ENCODE peak calls at places on chromosomes 12 and 14, in seven cellular contexts. One of them, this sample, is unnamed.

GRCh38 chr12:111359231-111359913 is 9.5 kb downstream of the PHETA1 start:
- DNase-seq in GM12878: no peak
- DNase-seq in psoas muscle: no peak
- DNase-seq in kidney: no peak
- DNase-seq in endothelial cell of umbilical vein: no peak
- DNase-seq in lower leg skin: no peak
- DNase-seq in HFFc6: no peak
- DNase-seq in this sample: no peak

GRCh38 chr12:105978686-105979085 is 160.1 kb downstream of the NUAK1 start:
- DNase-seq in HFFc6: no peak
- DNase-seq in lower leg skin: no peak
- DNase-seq in kidney: no peak
- DNase-seq in GM12878: no peak
- DNase-seq in psoas muscle: no peak
- DNase-seq in endothelial cell of umbilical vein: no peak
- DNase-seq in this sample: no peak

GRCh38 chr14:75833326-75834020 is 148.3 kb downstream of the TGFB3 start:
- DNase-seq in psoas muscle: no peak
- DNase-seq in kidney: no peak
- DNase-seq in endothelial cell of umbilical vein: no peak
- DNase-seq in lower leg skin: no peak
- DNase-seq in HFFc6: peak
- DNase-seq in GM12878: no peak
- DNase-seq in this sample: no peak

GRCh38 chr12:65123435-65124063 is 2.4 kb upstream of the WIF1 start:
- DNase-seq in kidney: no peak
- DNase-seq in lower leg skin: no peak
- DNase-seq in GM12878: peak
- DNase-seq in psoas muscle: no peak
- DNase-seq in endothelial cell of umbilical vein: peak
- DNase-seq in HFFc6: peak
- DNase-seq in this sample: no peak

GRCh38 chr12:14167005-14167628 is 185.7 kb upstream of the GRIN2B start:
- DNase-seq in HFFc6: peak
- DNase-seq in GM12878: no peak
- DNase-seq in endothelial cell of umbilical vein: peak
- DNase-seq in lower leg skin: peak
- DNase-seq in psoas muscle: no peak
- DNase-seq in kidney: no peak
- DNase-seq in this sample: peak

GRCh38 chr14:41548666-41549065 is 58.0 kb upstream of the LRFN5 start:
- DNase-seq in kidney: no peak
- DNase-seq in lower leg skin: no peak
- DNase-seq in psoas muscle: no peak
- DNase-seq in endothelial cell of umbilical vein: no peak
- DNase-seq in GM12878: no peak
- DNase-seq in HFFc6: no peak
- DNase-seq in this sample: no peak

GRCh38 chr12:51217133-51217967 is 512 bp downstream of the POU6F1 start:
- DNase-seq in kidney: peak
- DNase-seq in lower leg skin: peak
- DNase-seq in HFFc6: no peak
- DNase-seq in endothelial cell of umbilical vein: peak
- DNase-seq in GM12878: no peak
- DNase-seq in psoas muscle: peak
- DNase-seq in this sample: peak

GRCh38 chr14:24817638-24818053 is 183.7 kb upstream of the GZMB start:
- DNase-seq in HFFc6: no peak
- DNase-seq in kidney: no peak
- DNase-seq in endothelial cell of umbilical vein: no peak
- DNase-seq in GM12878: no peak
- DNase-seq in lower leg skin: no peak
- DNase-seq in psoas muscle: no peak
- DNase-seq in this sample: peak

GRCh38 chr14:67396381-67396965 is 15.5 kb downstream of the PLEK2 start:
- DNase-seq in lower leg skin: no peak
- DNase-seq in kidney: no peak
- DNase-seq in psoas muscle: no peak
- DNase-seq in GM12878: no peak
- DNase-seq in HFFc6: peak
- DNase-seq in endothelial cell of umbilical vein: no peak
- DNase-seq in this sample: no peak

GRCh38 chr12:68451261-68452091 is 119.3 kb upstream of the MDM1 start:
- DNase-seq in GM12878: peak
- DNase-seq in psoas muscle: peak
- DNase-seq in endothelial cell of umbilical vein: peak
- DNase-seq in kidney: no peak
- DNase-seq in HFFc6: peak
- DNase-seq in lower leg skin: peak
- DNase-seq in this sample: no peak

GRCh38 chr14:65258391-65258790 is 154.1 kb upstream of the FUT8 start:
- DNase-seq in kidney: no peak
- DNase-seq in GM12878: no peak
- DNase-seq in HFFc6: peak
- DNase-seq in psoas muscle: no peak
- DNase-seq in lower leg skin: no peak
- DNase-seq in endothelial cell of umbilical vein: peak
- DNase-seq in this sample: no peak

GRCh38 chr12:120662879-120663278 is 22.5 kb downstream of the CABP1 start:
- DNase-seq in psoas muscle: no peak
- DNase-seq in endothelial cell of umbilical vein: no peak
- DNase-seq in GM12878: peak
- DNase-seq in HFFc6: no peak
- DNase-seq in kidney: peak
- DNase-seq in lower leg skin: no peak
- DNase-seq in this sample: no peak

GRCh38 chr14:77092676-77093075 is 5.4 kb upstream of the CIPC start:
- DNase-seq in psoas muscle: no peak
- DNase-seq in GM12878: no peak
- DNase-seq in endothelial cell of umbilical vein: no peak
- DNase-seq in HFFc6: no peak
- DNase-seq in lower leg skin: no peak
- DNase-seq in kidney: no peak
- DNase-seq in this sample: no peak

GRCh38 chr12:20144341-20144740 is 224.0 kb upstream of the PDE3A start:
- DNase-seq in lower leg skin: no peak
- DNase-seq in psoas muscle: no peak
- DNase-seq in endothelial cell of umbilical vein: no peak
- DNase-seq in kidney: no peak
- DNase-seq in HFFc6: no peak
- DNase-seq in GM12878: peak
- DNase-seq in this sample: no peak

GRCh38 chr12:132490481-132491348 is 764 bp downstream of the FBRSL1 start:
- DNase-seq in endothelial cell of umbilical vein: peak
- DNase-seq in psoas muscle: no peak
- DNase-seq in HFFc6: no peak
- DNase-seq in kidney: no peak
- DNase-seq in GM12878: no peak
- DNase-seq in lower leg skin: no peak
- DNase-seq in this sample: no peak

GRCh38 chr12:26100966-26101744 is 23.7 kb downstream of the BHLHE41 start:
- DNase-seq in lower leg skin: no peak
- DNase-seq in HFFc6: no peak
- DNase-seq in kidney: no peak
- DNase-seq in GM12878: no peak
- DNase-seq in psoas muscle: no peak
- DNase-seq in endothelial cell of umbilical vein: no peak
- DNase-seq in this sample: no peak

GRCh38 chr12:26101833-26102232 is 23.0 kb downstream of the BHLHE41 start:
- DNase-seq in psoas muscle: no peak
- DNase-seq in endothelial cell of umbilical vein: no peak
- DNase-seq in HFFc6: no peak
- DNase-seq in lower leg skin: no peak
- DNase-seq in kidney: no peak
- DNase-seq in GM12878: no peak
- DNase-seq in this sample: no peak

GRCh38 chr12:26091837-26092236 is 33.0 kb downstream of the BHLHE41 start:
- DNase-seq in GM12878: no peak
- DNase-seq in lower leg skin: no peak
- DNase-seq in endothelial cell of umbilical vein: no peak
- DNase-seq in psoas muscle: no peak
- DNase-seq in kidney: no peak
- DNase-seq in HFFc6: no peak
- DNase-seq in this sample: no peak

GRCh38 chr12:26092706-26093105 is 32.1 kb downstream of the BHLHE41 start:
- DNase-seq in lower leg skin: no peak
- DNase-seq in GM12878: no peak
- DNase-seq in psoas muscle: no peak
- DNase-seq in HFFc6: no peak
- DNase-seq in endothelial cell of umbilical vein: no peak
- DNase-seq in kidney: no peak
- DNase-seq in this sample: no peak

DNA sequence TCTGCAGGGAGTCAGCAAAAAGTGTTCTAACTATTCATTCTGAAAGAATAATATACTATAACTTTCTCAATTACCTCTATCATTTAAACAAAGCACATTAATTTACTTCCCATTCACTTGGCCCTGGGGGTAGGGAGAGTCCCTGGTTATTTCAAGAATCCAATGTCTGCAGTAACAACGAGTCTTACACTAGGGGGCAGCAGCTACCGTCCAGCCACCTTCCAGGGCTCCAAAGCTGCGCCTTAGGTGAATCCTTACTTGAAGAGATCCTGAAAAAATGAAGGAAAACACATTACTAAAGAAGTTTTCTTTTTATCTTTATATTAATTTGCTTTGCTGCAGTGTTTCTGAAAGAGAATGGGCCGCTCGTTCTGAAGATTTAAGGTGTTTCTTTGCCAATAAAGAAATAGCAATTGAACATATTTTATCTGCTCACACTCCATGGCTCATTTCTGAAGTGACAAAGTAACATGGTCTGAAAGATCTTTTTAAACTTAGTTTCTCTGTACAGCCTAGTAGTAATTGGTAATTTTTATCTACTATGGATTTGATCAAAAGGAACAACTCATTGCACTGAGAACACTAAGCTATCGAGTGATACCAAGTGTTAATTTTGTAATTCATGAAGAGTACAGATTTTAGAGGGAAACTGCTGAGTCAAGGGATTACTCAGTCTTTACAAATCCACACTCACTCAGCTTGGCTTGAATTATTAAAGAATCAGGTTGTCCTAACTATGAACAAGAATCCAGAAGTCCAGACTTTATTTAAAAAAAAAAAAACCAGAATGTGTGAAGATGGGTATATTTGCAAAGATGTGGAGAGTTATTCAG is 27.6 kb downstream of the BHLHE41 start:
- DNase-seq in lower leg skin: peak
- DNase-seq in HFFc6: peak
- DNase-seq in kidney: peak
- DNase-seq in GM12878: no peak
- DNase-seq in psoas muscle: peak
- DNase-seq in endothelial cell of umbilical vein: peak
- DNase-seq in this sample: peak
- TF ChIP-seq CTCF in lower leg skin: no peak
- TF ChIP-seq CTCF in HFFc6: peak
- TF ChIP-seq CTCF in kidney: peak
- TF ChIP-seq CTCF in GM12878: peak
- TF ChIP-seq CTCF in psoas muscle: peak
- TF ChIP-seq CTCF in endothelial cell of umbilical vein: peak
- TF ChIP-seq CTCF in this sample: peak

GRCh38 chr12:88782357-88782756 is 202.1 kb upstream of the KITLG start:
- DNase-seq in HFFc6: no peak
- DNase-seq in psoas muscle: no peak
- DNase-seq in endothelial cell of umbilical vein: peak
- DNase-seq in kidney: no peak
- DNase-seq in lower leg skin: no peak
- DNase-seq in GM12878: no peak
- DNase-seq in this sample: no peak
- TF ChIP-seq CTCF in HFFc6: no peak
- TF ChIP-seq CTCF in psoas muscle: no peak
- TF ChIP-seq CTCF in endothelial cell of umbilical vein: no peak
- TF ChIP-seq CTCF in kidney: no peak
- TF ChIP-seq CTCF in lower leg skin: no peak
- TF ChIP-seq CTCF in GM12878: no peak
- TF ChIP-seq CTCF in this sample: no peak

GRCh38 chr12:83040339-83040738 is 353.6 kb downstream of the TMTC2 start:
- DNase-seq in psoas muscle: no peak
- DNase-seq in kidney: no peak
- DNase-seq in HFFc6: no peak
- DNase-seq in lower leg skin: no peak
- DNase-seq in endothelial cell of umbilical vein: no peak
- DNase-seq in GM12878: no peak
- DNase-seq in this sample: no peak

GRCh38 chr12:83039413-83039812 is 352.7 kb downstream of the TMTC2 start:
- DNase-seq in kidney: no peak
- DNase-seq in GM12878: no peak
- DNase-seq in HFFc6: no peak
- DNase-seq in endothelial cell of umbilical vein: no peak
- DNase-seq in psoas muscle: no peak
- DNase-seq in lower leg skin: no peak
- DNase-seq in this sample: no peak

GRCh38 chr12:83040991-83041390 is 354.3 kb downstream of the TMTC2 start:
- DNase-seq in lower leg skin: no peak
- DNase-seq in kidney: no peak
- DNase-seq in GM12878: no peak
- DNase-seq in HFFc6: no peak
- DNase-seq in endothelial cell of umbilical vein: no peak
- DNase-seq in psoas muscle: no peak
- DNase-seq in this sample: no peak

GRCh38 chr12:83046019-83046418 is 359.3 kb downstream of the TMTC2 start:
- DNase-seq in kidney: no peak
- DNase-seq in GM12878: no peak
- DNase-seq in HFFc6: no peak
- DNase-seq in psoas muscle: no peak
- DNase-seq in endothelial cell of umbilical vein: no peak
- DNase-seq in lower leg skin: no peak
- DNase-seq in this sample: no peak

GRCh38 chr12:83042441-83043215 is 355.9 kb downstream of the TMTC2 start:
- DNase-seq in psoas muscle: no peak
- DNase-seq in lower leg skin: no peak
- DNase-seq in GM12878: no peak
- DNase-seq in endothelial cell of umbilical vein: no peak
- DNase-seq in kidney: no peak
- DNase-seq in HFFc6: no peak
- DNase-seq in this sample: no peak
- TF ChIP-seq CTCF in psoas muscle: no peak
- TF ChIP-seq CTCF in lower leg skin: no peak
- TF ChIP-seq CTCF in GM12878: no peak
- TF ChIP-seq CTCF in endothelial cell of umbilical vein: no peak
- TF ChIP-seq CTCF in kidney: no peak
- TF ChIP-seq CTCF in HFFc6: no peak
- TF ChIP-seq CTCF in this sample: no peak

DNA sequence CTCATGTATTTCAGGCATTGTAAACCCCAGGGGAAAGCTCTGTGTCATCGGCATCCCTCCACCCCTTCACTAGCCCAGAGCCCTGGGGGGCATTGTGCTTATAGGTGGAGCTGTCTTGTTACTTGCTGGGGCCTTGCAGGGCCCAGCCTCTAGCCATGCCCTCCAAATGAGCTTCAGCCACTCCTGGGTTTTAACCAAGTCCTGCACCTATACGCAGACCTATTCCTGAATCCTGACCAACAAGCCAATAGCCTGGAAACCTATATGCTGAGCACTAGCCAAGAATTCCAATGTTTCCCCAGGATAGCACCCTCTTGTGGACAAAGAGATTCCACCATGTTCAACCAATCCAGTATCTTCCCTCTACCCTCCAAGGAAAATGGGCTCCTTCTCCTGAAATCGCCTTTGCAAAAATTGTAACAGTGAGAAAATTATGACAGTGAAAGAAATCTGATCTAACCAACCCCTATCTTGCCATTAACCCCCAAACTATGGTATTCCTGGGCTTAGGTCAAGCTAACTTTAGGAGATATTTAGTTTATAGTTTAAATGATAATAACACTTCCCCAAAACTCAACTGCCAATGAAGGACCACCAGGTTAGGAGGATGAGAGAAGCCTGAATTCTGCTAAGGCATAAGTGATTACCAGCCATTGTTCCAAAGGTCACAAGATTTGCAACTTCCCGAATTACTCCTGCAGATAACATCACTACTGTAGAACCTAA is 55.5 kb downstream of the TTC7B start:
- DNase-seq in HFFc6: peak
- DNase-seq in lower leg skin: no peak
- DNase-seq in GM12878: no peak
- DNase-seq in endothelial cell of umbilical vein: peak
- DNase-seq in kidney: no peak
- DNase-seq in psoas muscle: no peak
- DNase-seq in this sample: no peak
- TF ChIP-seq CTCF in HFFc6: peak
- TF ChIP-seq CTCF in lower leg skin: no peak
- TF ChIP-seq CTCF in GM12878: peak
- TF ChIP-seq CTCF in endothelial cell of umbilical vein: peak
- TF ChIP-seq CTCF in kidney: peak
- TF ChIP-seq CTCF in psoas muscle: peak
- TF ChIP-seq CTCF in this sample: peak